ENCODE peak calls at places on chromosomes 6 and 20, in six cellular contexts. H is IMR-90, G is omental fat pad, K is SK-N-SH, Z is H9, L is hepatocyte. I is an unnamed sample.

GRCh38 chr6:106539931-106540330 is 89.4 kb downstream of the RTN4IP1 start:
- DNase-seq in H (no peak), G (no peak), K (no peak), Z (no peak), L (no peak), I (no peak)

GRCh38 chr6:81895511-81896185 is 143.2 kb upstream of the TENT5A start:
- DNase-seq in H (peak), G (no peak), K (no peak), Z (no peak), L (peak), I (peak)

GRCh38 chr6:112574190-112574589 is 227.1 kb downstream of the RFPL4B start:
- DNase-seq in H (no peak), G (no peak), K (no peak), Z (no peak), L (no peak), I (no peak)

GRCh38 chr20:25218109-25218486 is 22.6 kb downstream of the ENTPD6 start:
- DNase-seq in H (no peak), G (no peak), K (no peak), Z (no peak), L (no peak), I (no peak)

GRCh38 chr6:109939654-109940053 is 38.5 kb upstream of the GPR6 start:
- DNase-seq in H (peak), G (no peak), K (no peak), Z (no peak), L (no peak), I (peak)

GRCh38 chr6:3159805-3160781 is 2.7 kb upstream of the TUBB2A start:
- DNase-seq in H (no peak), G (no peak), K (no peak), Z (peak), L (peak), I (no peak)

GRCh38 chr6:40399888-40400468 is 187.2 kb downstream of the LRFN2 start:
- DNase-seq in H (no peak), G (no peak), K (no peak), Z (no peak), L (peak), I (no peak)

GRCh38 chr6:140040391-140040790 is 665.9 kb upstream of the CITED2 start:
- DNase-seq in H (peak), G (no peak), K (no peak), Z (no peak), L (no peak), I (peak)

GRCh38 chr6:86961432-86962200 is 24.3 kb downstream of the HTR1E start:
- DNase-seq in H (no peak), G (no peak), K (no peak), Z (no peak), L (no peak), I (no peak)

GRCh38 chr6:18446771-18447170 is 59.6 kb downstream of the RNF144B start:
- DNase-seq in H (no peak), G (no peak), K (no peak), Z (no peak), L (no peak), I (no peak)

GRCh38 chr6:14770572-14770971 is 475.3 kb upstream of the JARID2 start:
- DNase-seq in H (peak), G (no peak), K (no peak), Z (no peak), L (no peak), I (peak)

GRCh38 chr6:42046491-42047219 is 3.7 kb upstream of the TAF8 start:
- DNase-seq in H (peak), G (no peak), K (no peak), Z (no peak), L (peak), I (no peak)

GRCh38 chr6:5671604-5672559 is 334.8 kb downstream of the NRN1 start:
- DNase-seq in H (no peak), G (no peak), K (no peak), Z (no peak), L (peak), I (no peak)

GRCh38 chr6:155190667-155191066 is 73.1 kb upstream of the CLDN20 start:
- DNase-seq in H (no peak), G (no peak), K (no peak), Z (no peak), L (no peak), I (no peak)

GRCh38 chr6:47096233-47096887 is 54.2 kb upstream of the ADGRF1 start:
- DNase-seq in H (no peak), G (no peak), K (no peak), Z (no peak), L (no peak), I (no peak)

GRCh38 chr6:98834060-98835031 is at the start of gene POU3F2:
- DNase-seq in H (peak), G (peak), K (peak), Z (peak), L (peak), I (peak)

GRCh38 chr6:72579865-72580264 is 42.0 kb upstream of the KCNQ5 start:
- DNase-seq in H (no peak), G (no peak), K (no peak), Z (no peak), L (no peak), I (no peak)

GRCh38 chr6:33909737-33910136 is 105.9 kb upstream of the MLN start:
- DNase-seq in H (no peak), G (no peak), K (no peak), Z (no peak), L (no peak), I (no peak)

GRCh38 chr6:34462561-34462971 is 3.3 kb upstream of the PACSIN1 start:
- DNase-seq in H (no peak), G (no peak), K (peak), Z (peak), L (peak), I (no peak)

GRCh38 chr20:18191336-18191735 is 53.7 kb downstream of the KAT14 start:
- DNase-seq in H (no peak), G (no peak), K (no peak), Z (no peak), L (peak), I (no peak)

GRCh38 chr6:121187833-121188200 is 146.5 kb downstream of the TBC1D32 start:
- DNase-seq in H (no peak), G (no peak), K (no peak), Z (no peak), L (no peak), I (no peak)

GRCh38 chr20:7959484-7959883 is 19.2 kb upstream of the HAO1 start:
- DNase-seq in H (no peak), G (no peak), K (no peak), Z (no peak), L (no peak), I (no peak)

GRCh38 chr6:30915591-30915946 is 1.5 kb downstream of the VARS2 start:
- DNase-seq in H (peak), G (no peak), K (peak), Z (peak), L (peak), I (peak)

GRCh38 chr6:131770776-131771175 is 37.0 kb upstream of the ENPP1 start:
- DNase-seq in H (no peak), G (no peak), K (no peak), Z (no peak), L (no peak), I (no peak)

GRCh38 chr20:59032023-59032712 is at the start of gene ATP5F1E:
- DNase-seq in H (peak), G (peak), K (peak), Z (peak), L (peak), I (peak)

GRCh38 chr20:59031326-59032022 is 661 bp downstream of the ATP5F1E start:
- DNase-seq in H (no peak), G (no peak), K (no peak), Z (no peak), L (no peak), I (no peak)

GRCh38 chr20:59033093-59033492 is 958 bp upstream of the ATP5F1E start:
- DNase-seq in H (no peak), G (no peak), K (no peak), Z (no peak), L (no peak), I (no peak)

GRCh38 chr20:59033616-59034165 is 1.6 kb upstream of the ATP5F1E start:
- DNase-seq in H (no peak), G (no peak), K (no peak), Z (no peak), L (no peak), I (no peak)

GRCh38 chr20:59032713-59033059 is 551 bp upstream of the ATP5F1E start:
- DNase-seq in H (peak), G (no peak), K (peak), Z (no peak), L (peak), I (peak)
- TF ChIP-seq CTCF in H (no peak), G (no peak), K (peak), Z (peak), L (peak), I (no peak)

DNA sequence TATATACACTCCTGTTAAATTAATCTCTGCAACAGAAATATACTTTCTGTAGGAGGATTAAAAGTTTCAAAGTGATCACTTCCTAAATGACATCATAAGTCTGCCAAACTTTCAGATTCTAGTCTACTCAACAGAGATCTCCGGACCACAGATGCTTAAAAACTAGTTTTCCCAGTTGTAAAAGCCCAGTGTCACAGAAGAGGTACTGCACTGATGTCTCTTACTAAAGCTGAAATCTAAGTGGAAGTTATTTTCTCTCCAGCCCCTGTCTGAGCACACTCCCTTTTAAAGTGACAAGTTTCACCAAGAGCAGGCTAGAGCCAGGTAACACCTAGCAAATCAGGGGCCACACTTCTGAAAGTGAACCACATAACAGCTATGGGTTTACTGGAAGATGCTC is 71.6 kb upstream of the DST start:
- DNase-seq in H (no peak), G (no peak), K (no peak), Z (no peak), L (no peak), I (peak)
- TF ChIP-seq CTCF in H (no peak), G (no peak), K (peak), Z (no peak), L (no peak), I (no peak)

GRCh38 chr20:63173552-63174191 is 42.3 kb downstream of the YTHDF1 start:
- DNase-seq in H (no peak), G (no peak), K (no peak), Z (no peak), L (no peak), I (no peak)

GRCh38 chr20:63171991-63172390 is 43.9 kb downstream of the YTHDF1 start:
- DNase-seq in H (no peak), G (no peak), K (no peak), Z (no peak), L (no peak), I (no peak)

GRCh38 chr20:63175031-63175895 is 40.7 kb downstream of the YTHDF1 start:
- DNase-seq in H (no peak), G (no peak), K (no peak), Z (no peak), L (no peak), I (no peak)

GRCh38 chr20:63174309-63175030 is 41.5 kb downstream of the YTHDF1 start:
- DNase-seq in H (no peak), G (no peak), K (no peak), Z (no peak), L (no peak), I (no peak)

GRCh38 chr20:63172726-63173125 is 43.2 kb downstream of the YTHDF1 start:
- DNase-seq in H (no peak), G (no peak), K (no peak), Z (peak), L (no peak), I (no peak)
- TF ChIP-seq CTCF in H (peak), G (no peak), K (no peak), Z (peak), L (no peak), I (peak)

DNA sequence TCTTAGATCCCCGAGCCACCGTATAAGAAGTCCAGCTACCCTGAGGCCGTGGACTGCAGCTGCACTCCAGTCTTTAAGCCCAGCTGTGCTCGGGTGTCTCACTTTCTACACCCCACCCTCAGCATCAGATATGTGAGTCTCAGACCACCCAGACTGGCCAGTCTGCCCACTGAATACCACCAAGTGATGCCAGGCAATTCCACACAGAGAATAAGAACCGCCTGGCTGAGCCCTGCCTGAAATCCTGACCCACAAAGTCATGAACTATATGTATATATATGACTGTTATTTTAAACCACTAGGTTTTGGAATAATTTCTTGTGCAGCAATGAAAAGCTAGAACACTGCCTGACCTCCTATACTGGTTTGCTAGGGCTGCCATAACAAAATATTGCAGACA is 106.7 kb downstream of the FOXF2 start:
- DNase-seq in H (no peak), G (no peak), K (no peak), Z (no peak), L (no peak), I (no peak)
- TF ChIP-seq CTCF in H (no peak), G (no peak), K (no peak), Z (no peak), L (no peak), I (no peak)

DNA sequence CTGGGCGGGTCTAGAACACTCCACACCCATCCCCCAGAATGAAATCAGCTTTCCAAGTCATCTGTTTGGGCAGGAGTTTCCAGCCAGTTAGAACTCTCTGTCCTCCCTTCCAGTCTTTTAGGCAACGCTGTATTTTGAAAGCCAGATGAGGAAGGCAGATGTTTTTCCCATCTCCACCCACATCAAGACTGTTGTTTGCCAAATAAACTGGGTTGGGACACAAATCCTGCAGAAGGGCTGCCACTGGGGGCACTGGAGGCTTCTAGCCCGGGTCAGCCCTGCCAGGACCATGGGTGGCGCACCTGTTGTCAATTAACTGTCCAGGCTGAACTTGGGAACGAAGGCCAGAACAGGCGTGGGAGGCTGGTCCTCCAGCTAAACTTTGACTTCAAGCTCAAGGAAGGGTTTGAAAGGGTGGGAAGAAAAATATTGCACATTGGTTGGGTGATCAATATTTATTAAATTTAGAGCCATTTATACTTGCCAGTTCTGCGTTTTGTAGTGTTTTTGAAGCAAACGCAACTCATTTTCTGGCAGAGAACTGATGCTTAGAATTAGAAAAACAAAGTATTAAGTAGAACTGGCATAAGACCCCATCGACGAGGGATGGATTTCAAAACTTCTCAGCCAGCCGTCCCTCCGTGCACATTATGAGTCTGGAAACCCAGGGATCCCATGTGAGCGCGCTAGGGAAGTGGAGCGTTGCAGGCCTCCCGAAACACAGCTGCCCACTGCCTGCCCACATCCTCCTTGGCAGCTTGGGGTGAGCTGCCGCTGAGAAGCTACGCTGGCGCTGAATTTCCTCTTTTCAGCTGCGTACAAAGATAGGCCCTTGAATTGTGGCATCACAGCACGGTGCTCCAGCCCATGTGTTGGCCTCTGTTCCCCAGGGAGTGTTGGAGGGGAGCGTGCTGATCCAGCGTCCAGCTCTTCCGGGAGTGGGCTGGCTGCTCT is 297.4 kb downstream of the QKI start:
- DNase-seq in H (no peak), G (no peak), K (peak), Z (peak), L (no peak), I (no peak)
- TF ChIP-seq CTCF in H (no peak), G (no peak), K (no peak), Z (peak), L (no peak), I (peak)